ENCODE peak calls at places on chromosomes 7 and 10, in five cellular contexts. S is HCT116, D is GM12878, Y is H1, K is HepG2. I is an unnamed sample.

GRCh38 chr10:97466755-97467154 is 20.8 kb downstream of the ZDHHC16 start:
- DNase-seq in S (peak; percentile 43), D (no peak), Y (no peak), K (peak; percentile 59), I (no peak)

GRCh38 chr7:100191775-100192174 is 14.1 kb downstream of the STAG3 start:
- DNase-seq in S (no peak), D (no peak), Y (no peak), K (no peak), I (no peak)

GRCh38 chr10:23702977-23703414 is 264.1 kb downstream of the OTUD1 start:
- DNase-seq in S (peak; percentile 70), D (no peak), Y (peak; percentile 68), K (peak; percentile 58), I (peak; percentile 17)

GRCh38 chr10:93752761-93753160 is 5.0 kb upstream of the LGI1 start:
- DNase-seq in S (peak; percentile 49), D (no peak), Y (no peak), K (no peak), I (no peak)

GRCh38 chr10:34727595-34728033 is 87.5 kb downstream of the PARD3 start:
- DNase-seq in S (no peak), D (no peak), Y (no peak), K (peak; percentile 75), I (no peak)

GRCh38 chr10:122296363-122297120 is 25.4 kb downstream of the BTBD16 start:
- DNase-seq in S (no peak), D (peak; percentile 51), Y (no peak), K (no peak), I (no peak)

GRCh38 chr10:106551501-106551900 is 613.0 kb downstream of the SORCS1 start:
- DNase-seq in S (no peak), D (no peak), Y (no peak), K (no peak), I (no peak)

GRCh38 chr10:13321576-13321975 is 21.7 kb upstream of the PHYH start:
- DNase-seq in S (no peak), D (no peak), Y (no peak), K (no peak), I (no peak)

GRCh38 chr10:100282907-100283306 is 3.6 kb downstream of the BLOC1S2 start:
- DNase-seq in S (no peak), D (no peak), Y (no peak), K (no peak), I (no peak)

GRCh38 chr10:71844695-71845094 is 6.4 kb downstream of the PSAP start:
- DNase-seq in S (no peak), D (no peak), Y (no peak), K (no peak), I (no peak)

GRCh38 chr10:29692121-29692539 is 57.4 kb upstream of the SVIL start:
- DNase-seq in S (no peak), D (no peak), Y (no peak), K (no peak), I (no peak)

GRCh38 chr10:58104419-58104818 is 163.3 kb downstream of the IPMK start:
- DNase-seq in S (no peak), D (no peak), Y (no peak), K (no peak), I (no peak)

GRCh38 chr7:107810626-107811025 is 7.6 kb upstream of the SLC26A3 start:
- DNase-seq in S (no peak), D (no peak), Y (no peak), K (no peak), I (peak; percentile 52)

GRCh38 chr7:114574384-114574783 is 159.8 kb downstream of the FOXP2 start:
- DNase-seq in S (no peak), D (no peak), Y (no peak), K (no peak), I (no peak)

GRCh38 chr10:124093076-124093773 is at the start of gene CHST15:
- DNase-seq in S (peak; percentile 74), D (no peak), Y (peak; percentile 76), K (peak; percentile 86), I (no peak)

GRCh38 chr10:8045728-8046494 is 8.6 kb upstream of the GATA3 start:
- DNase-seq in S (no peak), D (no peak), Y (peak; percentile 54), K (no peak), I (no peak)

GRCh38 chr10:59688921-59689351 is 20.7 kb downstream of the SLC16A9 start:
- DNase-seq in S (no peak), D (no peak), Y (no peak), K (no peak), I (no peak)

GRCh38 chr10:76632158-76633051 is 1005.2 kb downstream of the KCNMA1 start:
- DNase-seq in S (peak; percentile 6), D (no peak), Y (peak; percentile 61), K (no peak), I (no peak)

GRCh38 chr7:36653011-36653670 is 71.2 kb downstream of the AOAH start:
- DNase-seq in S (no peak), D (no peak), Y (no peak), K (no peak), I (no peak)

GRCh38 chr7:36389371-36390198 is at the start of gene ANLN:
- DNase-seq in S (peak; percentile 95), D (peak; percentile 28), Y (peak; percentile 91), K (peak; percentile 92), I (peak; percentile 100)

GRCh38 chr10:26457088-26457487 is 18.9 kb downstream of the APBB1IP start:
- DNase-seq in S (no peak), D (peak; percentile 85), Y (no peak), K (no peak), I (no peak)

GRCh38 chr10:21510218-21511070 is 15.0 kb downstream of the SKIDA1 start:
- DNase-seq in S (no peak), D (no peak), Y (peak; percentile 81), K (no peak), I (no peak)

GRCh38 chr7:28410628-28411578 is 1.4 kb upstream of the CREB5 start:
- DNase-seq in S (no peak), D (no peak), Y (peak; percentile 63), K (no peak), I (no peak)
- TF ChIP-seq ZNF274 in S (no peak), D (no peak), Y (no peak), K (no peak), I (no peak)

DNA sequence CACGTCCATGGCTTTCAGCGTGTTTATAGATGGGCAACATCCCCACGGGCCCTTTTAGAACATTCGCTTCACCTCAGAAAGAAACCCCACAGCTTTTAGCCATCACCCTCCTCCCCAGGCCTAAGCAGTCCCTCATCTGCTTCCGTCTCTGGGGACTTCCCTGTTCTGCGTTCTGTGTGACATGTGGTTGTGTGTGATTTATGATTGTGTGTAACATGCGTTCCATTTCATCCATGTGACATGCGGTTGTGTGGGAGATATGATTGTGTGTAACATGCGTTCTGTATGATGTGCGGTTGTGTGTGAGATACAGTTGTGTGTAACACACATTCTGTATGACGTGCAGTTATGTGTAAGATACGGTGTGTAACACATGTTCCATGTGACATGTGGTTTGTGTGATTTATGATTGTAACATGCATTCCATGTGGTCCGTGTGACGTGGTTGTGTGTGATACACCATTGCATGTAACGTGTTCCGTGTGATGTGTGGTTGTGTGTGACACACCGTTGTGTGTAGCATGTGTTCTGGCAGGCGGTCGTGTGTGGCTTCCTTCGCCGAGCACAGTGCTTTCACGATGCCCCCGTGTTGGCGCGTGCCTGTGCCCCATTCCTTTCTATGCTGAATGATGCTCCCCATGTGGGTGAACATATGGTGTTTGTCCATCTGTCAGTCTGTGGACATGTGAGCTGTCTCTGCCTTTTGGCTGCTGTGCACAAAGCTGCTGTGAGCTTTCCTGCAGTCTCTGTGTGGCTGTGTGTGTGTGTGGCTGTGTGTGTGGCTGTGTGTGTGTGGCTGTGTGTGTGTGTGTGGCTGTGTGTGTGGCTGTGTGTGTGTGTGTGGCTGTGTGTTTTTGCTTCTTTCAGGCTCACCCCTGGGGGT is 26.2 kb downstream of the PWWP2B start:
- DNase-seq in S (no peak), D (no peak), Y (no peak), K (no peak), I (no peak)
- TF ChIP-seq MAX in S (no peak), D (no peak), Y (no peak), K (no peak), I (peak; percentile 66)

DNA sequence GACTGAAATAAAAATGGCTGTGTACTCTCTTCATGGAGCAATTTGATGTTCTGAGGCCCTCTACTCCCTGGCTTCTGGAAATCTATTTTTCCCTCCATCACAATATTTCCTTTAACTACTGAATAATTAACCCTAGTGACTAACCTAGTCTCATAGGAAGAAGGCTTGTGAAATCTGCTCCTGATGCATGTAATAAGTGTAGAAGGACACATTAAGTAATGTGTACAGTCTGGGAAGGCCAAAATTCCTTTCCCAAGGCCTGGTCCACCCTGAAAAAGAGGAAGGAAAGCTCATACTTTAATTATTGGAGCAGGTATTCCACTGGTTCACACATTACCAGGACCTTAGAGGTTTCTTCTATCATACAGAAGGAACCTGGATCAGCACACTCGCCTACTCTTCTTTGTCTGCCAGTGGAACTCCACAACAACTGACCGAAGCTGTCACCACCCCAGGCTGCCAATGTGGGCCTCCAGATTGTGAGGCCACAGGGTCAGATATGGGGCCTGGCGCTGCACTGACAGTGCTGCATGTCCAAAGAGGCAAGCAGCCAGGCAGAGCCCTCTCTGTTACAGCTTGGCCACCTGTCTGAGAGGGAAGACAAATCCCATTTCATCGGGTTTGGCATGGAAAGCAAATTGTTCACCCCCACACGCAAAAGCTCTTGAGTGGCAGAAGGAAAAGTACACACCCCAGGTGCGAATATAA is 54.4 kb upstream of the FAM133B start:
- DNase-seq in S (no peak), D (no peak), Y (no peak), K (no peak), I (no peak)
- TF ChIP-seq ZNF274 in S (no peak), D (no peak), Y (no peak), K (no peak), I (no peak)

GRCh38 chr7:20412023-20412422 is 81.3 kb downstream of the ITGB8 start:
- DNase-seq in S (no peak), D (no peak), Y (no peak), K (no peak), I (no peak)

GRCh38 chr7:20409961-20410360 is 79.3 kb downstream of the ITGB8 start:
- DNase-seq in S (no peak), D (no peak), Y (no peak), K (no peak), I (no peak)

GRCh38 chr7:20408467-20408826 is 77.7 kb downstream of the ITGB8 start:
- DNase-seq in S (no peak), D (no peak), Y (no peak), K (no peak), I (no peak)

GRCh38 chr7:20404371-20404770 is 73.7 kb downstream of the ITGB8 start:
- DNase-seq in S (no peak), D (no peak), Y (no peak), K (no peak), I (no peak)

DNA sequence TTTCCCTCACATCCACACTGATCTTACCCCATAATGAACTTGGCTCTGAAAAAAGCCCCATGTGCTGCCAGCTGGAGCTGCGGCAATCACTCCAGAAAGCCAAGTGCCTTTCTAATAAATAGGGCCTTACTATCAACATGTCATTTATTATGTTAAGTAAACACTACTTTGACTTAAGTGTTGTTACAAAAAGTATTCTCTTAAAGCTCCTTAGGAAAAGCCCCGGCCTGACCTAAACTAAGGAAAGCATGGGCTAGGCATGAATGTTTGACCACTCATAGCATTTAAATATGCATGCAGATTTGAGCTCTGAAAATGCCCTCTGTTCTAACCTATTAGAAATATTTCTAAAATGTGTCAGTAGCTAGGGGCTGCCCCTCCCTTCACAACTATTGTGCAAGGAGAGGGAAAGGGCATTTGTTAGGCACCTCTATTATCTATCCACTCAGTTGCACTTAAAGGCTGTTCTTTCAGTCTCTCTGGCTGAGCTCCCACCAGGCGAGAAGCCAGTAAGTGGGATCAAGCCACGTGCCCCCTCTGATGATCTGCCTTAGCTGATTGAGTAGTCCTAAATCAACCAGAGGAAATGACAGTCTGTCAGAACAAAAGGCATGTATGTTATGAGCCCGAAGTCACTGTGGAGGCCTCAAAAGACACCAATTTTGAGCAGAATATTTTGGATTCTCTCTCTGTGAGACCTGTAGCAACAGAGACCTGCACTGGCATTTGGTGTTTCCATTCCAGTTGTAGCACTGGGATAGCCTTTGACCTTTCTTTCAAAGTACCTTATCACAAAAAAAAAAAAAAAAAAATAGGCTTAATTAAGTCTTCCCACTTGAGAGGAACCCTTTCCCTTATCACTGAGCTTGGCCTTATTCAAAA is 77.1 kb downstream of the ITGB8 start:
- DNase-seq in S (no peak), D (no peak), Y (no peak), K (no peak), I (no peak)
- TF ChIP-seq MAX in S (no peak), D (no peak), Y (no peak), K (no peak), I (no peak)

I was measured in K562.